ENCODE peak calls at places on chromosome 11, in ten cellular contexts. F is mesendoderm; O is CD8-positive, alpha-beta T cell; L is A549; N is body of pancreas; Z is cardiac muscle cell; V is mammary epithelial cell; I is pancreas; Y is ascending aorta; D is left ventricle myocardium inferior. Q is an unnamed sample.

GRCh38 chr11:128913806-128914205 is 22.6 kb downstream of the KCNJ5 start:
- DNase-seq in F (no peak), Y (no peak), N (no peak), I (no peak), V (no peak), Z (no peak), O (no peak), D (no peak), L (no peak), Q (no peak)

GRCh38 chr11:71183878-71184277 is 68.5 kb downstream of the SHANK2 start:
- DNase-seq in F (no peak), L (no peak), I (no peak), Y (peak; percentile 25), Z (no peak), V (no peak), O (no peak), N (no peak), D (no peak), Q (no peak)

GRCh38 chr11:74018331-74019005 is 9.6 kb upstream of the UCP3 start:
- DNase-seq in D (peak; percentile 93), Z (peak; percentile 33), Y (peak; percentile 95), I (peak; percentile 92), L (no peak), N (peak; percentile 94), F (no peak), O (no peak), V (no peak), Q (no peak)

GRCh38 chr11:202490-202889 is 4.7 kb downstream of the BET1L start:
- DNase-seq in D (no peak), N (no peak), Y (peak; percentile 41), F (no peak), Z (no peak), I (no peak), O (peak; percentile 3), L (no peak), V (no peak), Q (no peak)

GRCh38 chr11:35088226-35088625 is 50.7 kb upstream of the CD44 start:
- DNase-seq in L (no peak), Z (no peak), O (no peak), D (no peak), Y (no peak), F (no peak), I (peak; percentile 31), N (peak; percentile 32), V (peak; percentile 70), Q (no peak)

GRCh38 chr11:35267504-35267903 is 128.5 kb downstream of the CD44 start:
- DNase-seq in Y (no peak), I (no peak), V (no peak), O (no peak), D (no peak), L (no peak), F (no peak), N (no peak), Z (no peak), Q (no peak)

GRCh38 chr11:61195016-61195695 is 8.2 kb upstream of the PGA3 start:
- DNase-seq in Y (peak; percentile 25), Z (no peak), N (no peak), D (no peak), I (no peak), F (no peak), O (no peak), L (no peak), V (no peak), Q (no peak)

GRCh38 chr11:64130618-64131017 is 35.3 kb downstream of the MACROD1 start:
- DNase-seq in L (no peak), O (no peak), Y (no peak), D (no peak), V (no peak), I (no peak), N (peak; percentile 37), Z (no peak), F (no peak), Q (no peak)

GRCh38 chr11:46278387-46279173 is 1.1 kb downstream of the CREB3L1 start:
- DNase-seq in L (no peak), D (peak; percentile 58), N (peak; percentile 81), F (peak; percentile 79), Y (no peak), O (peak; percentile 45), I (peak; percentile 82), Z (peak; percentile 81), V (no peak), Q (no peak)

GRCh38 chr11:46279393-46280099 is 2.1 kb downstream of the CREB3L1 start:
- DNase-seq in N (peak; percentile 57), O (no peak), V (no peak), L (no peak), D (peak; percentile 76), Z (no peak), F (no peak), Y (no peak), I (peak; percentile 60), Q (peak; percentile 51)

GRCh38 chr11:46277313-46277622 is 194 bp upstream of the CREB3L1 start:
- DNase-seq in Y (no peak), L (no peak), D (no peak), O (no peak), N (peak; percentile 91), V (no peak), F (no peak), I (no peak), Z (peak; percentile 89), Q (peak; percentile 53)

GRCh38 chr11:46275964-46276641 is 1.4 kb upstream of the CREB3L1 start:
- DNase-seq in L (no peak), Z (no peak), V (no peak), I (peak; percentile 80), O (no peak), N (peak; percentile 92), Y (no peak), D (no peak), F (no peak), Q (no peak)

DNA sequence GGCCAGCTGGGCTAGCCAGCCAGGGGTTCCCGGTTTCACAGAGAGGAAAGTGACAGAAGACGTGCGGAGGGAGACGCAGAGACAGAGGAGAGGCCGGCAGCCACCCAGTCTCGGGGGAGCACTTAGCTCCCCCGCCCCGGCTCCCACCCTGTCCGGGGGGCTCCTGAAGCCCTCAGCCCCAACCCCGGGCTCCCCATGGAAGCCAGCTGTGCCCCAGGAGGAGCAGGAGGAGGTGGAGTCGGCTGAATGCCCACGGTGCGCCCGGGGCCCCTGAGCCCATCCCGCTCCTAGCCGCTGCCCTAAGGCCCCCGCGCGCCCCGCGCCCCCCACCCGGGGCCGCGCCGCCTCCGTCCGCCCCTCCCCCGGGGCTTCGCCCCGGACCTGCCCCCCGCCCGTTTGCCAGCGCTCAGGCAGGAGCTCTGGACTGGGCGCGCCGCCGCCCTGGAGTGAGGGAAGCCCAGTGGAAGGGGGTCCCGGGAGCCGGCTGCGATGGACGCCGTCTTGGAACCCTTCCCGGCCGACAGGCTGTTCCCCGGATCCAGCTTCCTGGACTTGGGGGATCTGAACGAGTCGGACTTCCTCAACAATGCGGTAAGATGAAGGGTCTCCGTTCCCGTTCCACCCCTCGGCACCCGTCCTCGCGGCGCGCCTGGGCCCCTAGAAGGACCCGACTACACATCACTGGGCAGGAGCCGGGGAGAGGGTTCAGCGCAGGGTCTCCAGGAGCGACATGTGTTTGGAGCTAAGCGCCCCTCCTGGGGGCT is at the start of gene CREB3L1:
- DNase-seq in Z (peak; percentile 52), F (no peak), O (no peak), N (peak; percentile 47), Y (peak; percentile 75), V (no peak), I (peak; percentile 89), L (no peak), D (peak; percentile 60), Q (no peak)
- H3K4me1 ChIP-seq in Z (peaks cover 25% of the 10 kb centered on the region), F (peaks cover 17% of the 10 kb centered on the region), O (peaks cover 20% of the 10 kb centered on the region), N (peaks cover 86% of the 10 kb centered on the region), Y (peaks cover 27% of the 10 kb centered on the region), V (peaks cover 2% of the 10 kb centered on the region), I (peaks cover 42% of the 10 kb centered on the region), L (peaks cover 51% of the 10 kb centered on the region), D (peaks cover 93% of the 10 kb centered on the region), Q (peaks cover 7% of the 10 kb centered on the region)

GRCh38 chr11:33701831-33702230 is 1.2 kb upstream of the C11orf91 start:
- DNase-seq in Y (no peak), I (no peak), V (peak; percentile 91), F (no peak), O (no peak), D (no peak), N (peak; percentile 39), Z (no peak), L (no peak), Q (peak; percentile 77)

GRCh38 chr11:33701302-33701701 is 676 bp upstream of the C11orf91 start:
- DNase-seq in I (no peak), D (no peak), Y (no peak), N (no peak), Z (no peak), O (no peak), L (no peak), V (peak; percentile 91), F (no peak), Q (no peak)

GRCh38 chr11:33699515-33700424 is 856 bp downstream of the C11orf91 start:
- DNase-seq in F (peak; percentile 11), N (peak; percentile 31), O (no peak), Z (no peak), L (no peak), I (peak; percentile 66), V (peak; percentile 11), D (peak; percentile 57), Y (peak; percentile 66), Q (peak; percentile 44)

GRCh38 chr11:33698921-33699320 is 1.7 kb downstream of the C11orf91 start:
- DNase-seq in I (no peak), Y (no peak), F (no peak), N (no peak), Z (no peak), V (no peak), O (no peak), D (no peak), L (no peak), Q (no peak)

DNA sequence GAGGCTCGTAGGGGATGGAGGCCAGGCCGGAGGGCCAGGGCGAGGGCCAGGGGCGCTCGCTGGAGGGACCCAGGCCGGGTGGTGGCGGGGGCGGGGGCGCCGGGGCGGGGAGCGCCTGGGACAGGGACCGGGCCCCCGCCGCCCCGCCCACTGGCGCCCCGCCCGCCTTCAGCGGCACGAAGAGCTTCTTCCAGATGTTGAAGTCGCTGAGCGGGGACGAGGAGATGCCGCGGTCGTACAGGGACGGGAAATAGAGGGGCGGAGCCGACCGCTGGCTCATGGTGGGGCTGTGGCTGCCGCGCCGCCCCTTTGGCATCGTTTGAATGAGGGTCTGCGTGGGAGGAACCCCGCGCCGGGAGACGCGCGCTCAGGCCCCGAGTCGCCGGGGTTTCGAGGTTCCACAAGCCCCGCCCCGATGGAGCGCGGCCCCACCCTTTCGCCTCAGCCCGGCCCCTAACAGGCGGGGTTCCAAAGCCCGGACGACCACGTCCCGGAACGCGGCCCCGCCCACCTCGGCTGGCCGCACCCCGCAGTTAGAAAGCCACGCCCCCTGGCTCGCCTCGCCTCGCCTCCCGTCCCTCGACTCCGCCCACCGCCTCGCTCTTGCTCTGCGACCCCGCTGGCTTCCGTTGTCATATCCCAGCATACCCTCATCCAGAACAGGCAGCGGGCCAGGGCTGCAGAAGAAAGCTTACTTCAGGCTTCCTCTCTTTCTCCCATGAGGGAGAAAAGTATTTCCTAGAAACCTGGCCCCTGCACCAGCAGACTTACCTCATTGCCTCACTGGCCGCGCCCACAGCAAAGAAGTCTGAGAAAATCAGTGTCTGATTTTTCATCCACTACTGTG is at the start of gene C11orf91:
- DNase-seq in O (peak; percentile 94), I (peak; percentile 94), L (peak; percentile 70), Y (peak; percentile 96), Z (peak; percentile 99), N (peak; percentile 98), D (peak; percentile 98), F (peak; percentile 95), V (peak; percentile 92), Q (peak; percentile 98)
- H3K4me1 ChIP-seq in O (peaks cover 13% of the 10 kb centered on the region), I (peaks cover 22% of the 10 kb centered on the region), L (peaks cover 54% of the 10 kb centered on the region), Y (peaks cover 10% of the 10 kb centered on the region), Z (peaks cover 5% of the 10 kb centered on the region), N (peaks cover 77% of the 10 kb centered on the region), D (peaks cover 97% of the 10 kb centered on the region), F (peaks cover 1% of the 10 kb centered on the region), V (peaks cover 84% of the 10 kb centered on the region), Q (peaks cover 19% of the 10 kb centered on the region)

GRCh38 chr11:130448039-130448415 is 418 bp upstream of the ADAMTS15 start:
- DNase-seq in V (no peak), F (no peak), I (no peak), N (no peak), Y (no peak), Z (no peak), D (no peak), O (no peak), L (no peak), Q (no peak)

GRCh38 chr11:130448416-130449068 is at the start of gene ADAMTS15:
- DNase-seq in F (peak; percentile 97), N (peak; percentile 76), I (peak; percentile 73), L (peak; percentile 75), D (peak; percentile 91), Y (peak; percentile 88), O (no peak), Z (peak; percentile 97), V (peak; percentile 85), Q (peak; percentile 90)

GRCh38 chr11:130449246-130449990 is 973 bp downstream of the ADAMTS15 start:
- DNase-seq in F (no peak), L (no peak), O (no peak), V (no peak), Y (no peak), Z (peak; percentile 52), I (peak; percentile 34), D (no peak), N (no peak), Q (no peak)

GRCh38 chr11:130451261-130452019 is 3.0 kb downstream of the ADAMTS15 start:
- DNase-seq in O (no peak), F (no peak), V (no peak), Y (peak; percentile 73), N (no peak), D (peak; percentile 57), L (no peak), I (no peak), Z (no peak), Q (peak; percentile 17)

GRCh38 chr11:130449996-130450419 is 1.6 kb downstream of the ADAMTS15 start:
- DNase-seq in D (peak; percentile 91), V (no peak), O (no peak), Y (peak; percentile 92), F (peak; percentile 95), I (peak; percentile 41), L (no peak), Z (peak; percentile 95), N (peak; percentile 58), Q (peak; percentile 45)
- H3K4me1 ChIP-seq in D (peaks cover 72% of the 10 kb centered on the region), V (peaks cover 17% of the 10 kb centered on the region), O (no peaks in the 10 kb centered on the region), Y (peaks cover 24% of the 10 kb centered on the region), F (peaks cover 7% of the 10 kb centered on the region), I (peaks cover 7% of the 10 kb centered on the region), L (peaks cover 16% of the 10 kb centered on the region), Z (peaks cover 24% of the 10 kb centered on the region), N (peaks cover 23% of the 10 kb centered on the region), Q (peaks cover 5% of the 10 kb centered on the region)

DNA sequence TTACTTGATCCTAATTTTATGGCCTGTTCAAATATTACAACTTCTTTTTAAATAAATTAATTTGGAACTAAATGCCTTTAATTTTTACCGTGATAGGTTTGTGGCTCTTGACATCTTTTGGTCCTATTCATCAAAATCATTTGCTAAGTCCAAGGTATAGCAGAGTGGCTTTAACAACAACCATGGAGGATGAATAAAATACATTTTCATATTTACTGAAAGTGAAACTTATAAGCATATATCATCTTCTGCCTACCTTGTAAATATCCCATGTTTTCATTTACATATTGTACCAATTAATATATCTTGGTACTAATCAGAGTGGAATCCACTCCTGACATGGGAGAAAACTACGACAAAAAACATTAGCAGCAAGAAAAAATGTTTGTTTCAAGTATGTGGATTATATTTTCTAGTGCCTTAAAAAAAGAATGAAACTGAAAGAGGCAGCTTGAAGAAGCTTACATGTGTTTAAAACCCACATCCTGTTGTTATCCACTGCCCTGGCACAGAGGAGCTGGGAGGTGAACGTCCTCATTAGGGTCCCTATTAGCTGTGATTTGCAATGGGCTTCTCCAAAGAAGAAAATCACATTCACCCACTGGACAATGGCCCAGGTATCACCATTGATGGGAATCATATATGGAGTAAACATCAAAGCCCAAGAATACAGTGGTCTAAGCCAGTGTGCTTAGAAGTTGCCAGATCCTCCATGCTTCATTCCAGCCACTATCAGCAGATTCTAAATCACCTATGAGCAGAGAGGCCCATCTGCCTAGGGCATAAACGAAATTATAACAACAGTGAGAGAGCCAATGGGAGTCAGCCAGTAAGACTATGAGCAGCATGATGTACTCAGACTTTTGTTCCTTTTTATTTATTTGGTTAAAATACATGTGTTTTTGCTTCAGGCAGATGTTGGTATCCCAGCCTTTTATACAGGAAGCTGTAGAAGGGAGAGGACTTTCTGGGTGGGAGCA is 84.7 kb downstream of the MAML2 start:
- DNase-seq in Z (no peak), I (no peak), N (no peak), L (no peak), D (no peak), Y (no peak), O (peak; percentile 29), V (no peak), F (no peak), Q (no peak)
- H3K4me1 ChIP-seq in Z (peaks cover 29% of the 10 kb centered on the region), I (peaks cover 7% of the 10 kb centered on the region), N (peaks cover 9% of the 10 kb centered on the region), L (peaks cover 41% of the 10 kb centered on the region), D (peaks cover 77% of the 10 kb centered on the region), Y (peaks cover 53% of the 10 kb centered on the region), O (peaks cover 80% of the 10 kb centered on the region), V (peaks cover 54% of the 10 kb centered on the region), F (no peaks in the 10 kb centered on the region), Q (no peaks in the 10 kb centered on the region)

Q was measured in SJCRH30.